ENCODE peak calls at places on chromosomes 11 and 22, in six cellular contexts. J, X, Z, C, T and Q are unnamed samples.

GRCh38 chr11:77819921-77820564 is 479 bp downstream of the RSF1 start:
- DNase-seq in X (peak; percentile 35), T (peak; percentile 77), J (peak; percentile 49), Z (peak; percentile 4), C (peak; percentile 26), Q (peak; percentile 41)

GRCh38 chr11:13928566-13929251 is 33.8 kb upstream of the SPON1 start:
- DNase-seq in J (peak; percentile 67), C (peak; percentile 65), T (no peak), X (no peak), Z (no peak), Q (no peak)

GRCh38 chr11:64285885-64286800 is 495 bp downstream of the GPR137 start:
- DNase-seq in X (no peak), Z (no peak), J (no peak), C (no peak), T (no peak), Q (no peak)

GRCh38 chr22:41237707-41238569 is 2.8 kb downstream of the CHADL start:
- DNase-seq in T (peak; percentile 79), C (peak; percentile 41), Z (no peak), J (peak; percentile 57), X (peak; percentile 71), Q (peak; percentile 54)

GRCh38 chr22:26781591-26781990 is 124.2 kb downstream of the MIAT start:
- DNase-seq in X (no peak), T (no peak), J (no peak), C (no peak), Z (no peak), Q (no peak)

GRCh38 chr22:44136112-44136511 is 44.6 kb upstream of the PARVG start:
- DNase-seq in X (no peak), J (no peak), Z (no peak), C (no peak), T (peak; percentile 39), Q (no peak)

GRCh38 chr11:118008271-118008903 is 22.2 kb downstream of the IL10RA start:
- DNase-seq in X (no peak), T (no peak), J (no peak), C (no peak), Z (no peak), Q (no peak)

GRCh38 chr22:30314918-30315317 is 11.8 kb downstream of the TBC1D10A start:
- DNase-seq in J (peak; percentile 71), C (no peak), T (no peak), Z (no peak), X (no peak), Q (no peak)

GRCh38 chr11:45922425-45923082 is at the start of gene LARGE2:
- DNase-seq in Z (no peak), X (no peak), J (no peak), T (no peak), C (no peak), Q (no peak)

GRCh38 chr11:12248330-12248729 is 129.0 kb upstream of the PARVA start:
- DNase-seq in J (peak; percentile 15), Z (peak; percentile 42), X (peak; percentile 58), T (peak; percentile 92), C (peak; percentile 87), Q (peak; percentile 61)

GRCh38 chr22:40414306-40414705 is 43.9 kb downstream of the SGSM3 start:
- DNase-seq in T (no peak), X (no peak), C (no peak), Z (no peak), J (peak; percentile 26), Q (no peak)

GRCh38 chr11:125627236-125627910 is 2.4 kb downstream of the CHEK1 start:
- DNase-seq in T (no peak), J (peak; percentile 13), Z (no peak), X (no peak), C (peak; percentile 11), Q (no peak)

GRCh38 chr11:30605036-30605435 is 18.9 kb upstream of the MPPED2 start:
- DNase-seq in T (no peak), J (no peak), X (no peak), Z (no peak), C (no peak), Q (no peak)

GRCh38 chr11:128310005-128310404 is 277.4 kb downstream of the ETS1 start:
- DNase-seq in X (no peak), C (no peak), J (no peak), Z (no peak), T (no peak), Q (no peak)

GRCh38 chr11:61609000-61609969 is 28.4 kb upstream of the SYT7 start:
- DNase-seq in X (no peak), Z (no peak), C (no peak), J (no peak), T (no peak), Q (no peak)

GRCh38 chr11:93543292-93543977 is at the start of gene SMCO4:
- DNase-seq in C (peak; percentile 69), T (peak; percentile 88), J (peak; percentile 84), X (peak; percentile 85), Z (no peak), Q (peak; percentile 86)

GRCh38 chr22:35921777-35922176 is 106.8 kb downstream of the RBFOX2 start:
- DNase-seq in T (peak; percentile 90), C (peak; percentile 93), J (peak; percentile 93), X (no peak), Z (no peak), Q (peak; percentile 72)

GRCh38 chr22:23527971-23528740 is 51.9 kb downstream of the IGLL1 start:
- DNase-seq in T (peak; percentile 55), Z (no peak), C (no peak), J (no peak), X (no peak), Q (no peak)

GRCh38 chr11:61531033-61531432 is 22.5 kb downstream of the LRRC10B start:
- DNase-seq in Z (no peak), J (no peak), T (no peak), C (no peak), X (no peak), Q (no peak)